ENCODE peak calls at places on chromosomes 11 and 22, in nine cellular contexts. F is tibial nerve, Q is uterus, U is kidney, C is heart left ventricle, O is stomach, G is vagina, I is SK-N-SH, S is coronary artery. D is an unnamed sample.

GRCh38 chr11:114265084-114265878 is 30.9 kb upstream of the NNMT start:
- DNase-seq in Q (no peak), I (no peak), S (peak; percentile 40), C (no peak), O (no peak), U (no peak), F (no peak), G (no peak), D (no peak)

GRCh38 chr22:48357196-48357595 is 1470.5 kb downstream of the BRD1 start:
- DNase-seq in S (no peak), Q (no peak), C (no peak), U (no peak), G (no peak), O (no peak), I (no peak), F (no peak), D (no peak)

GRCh38 chr11:79182794-79183193 is 258.0 kb downstream of the TENM4 start:
- DNase-seq in O (no peak), U (no peak), Q (no peak), G (no peak), I (no peak), S (no peak), C (no peak), F (no peak), D (no peak)

GRCh38 chr11:60905047-60905446 is 1.3 kb downstream of the PRPF19 start:
- DNase-seq in O (no peak), C (no peak), I (peak; percentile 39), F (no peak), Q (no peak), S (no peak), U (no peak), G (no peak), D (no peak)

GRCh38 chr11:1632053-1632714 is 2.6 kb downstream of the KRTAP5-5 start:
- DNase-seq in O (no peak), S (no peak), F (no peak), U (peak; percentile 45), C (no peak), Q (no peak), I (no peak), G (no peak), D (no peak)

GRCh38 chr11:57567512-57568329 is at the start of gene UBE2L6:
- DNase-seq in S (peak; percentile 86), G (no peak), O (peak; percentile 85), U (peak; percentile 91), C (peak; percentile 56), I (peak; percentile 91), Q (peak; percentile 67), F (peak; percentile 40), D (peak; percentile 19)

GRCh38 chr11:131910491-131911387 is 540.3 kb downstream of the NTM start:
- DNase-seq in Q (no peak), O (no peak), U (peak; percentile 78), I (peak; percentile 73), G (no peak), F (no peak), S (no peak), C (no peak), D (no peak)

GRCh38 chr11:2541321-2541680 is 96.5 kb downstream of the KCNQ1 start:
- DNase-seq in C (no peak), Q (no peak), F (no peak), G (no peak), S (peak; percentile 56), U (no peak), O (no peak), I (no peak), D (no peak)

GRCh38 chr11:394858-395655 is 1.0 kb downstream of the PKP3 start:
- DNase-seq in G (no peak), U (no peak), C (no peak), O (no peak), Q (no peak), I (no peak), S (no peak), F (no peak), D (no peak)

GRCh38 chr11:10838083-10838482 is 19.8 kb downstream of the ZBED5 start:
- DNase-seq in F (no peak), U (no peak), I (no peak), G (no peak), C (no peak), O (no peak), Q (no peak), S (no peak), D (no peak)

DNA sequence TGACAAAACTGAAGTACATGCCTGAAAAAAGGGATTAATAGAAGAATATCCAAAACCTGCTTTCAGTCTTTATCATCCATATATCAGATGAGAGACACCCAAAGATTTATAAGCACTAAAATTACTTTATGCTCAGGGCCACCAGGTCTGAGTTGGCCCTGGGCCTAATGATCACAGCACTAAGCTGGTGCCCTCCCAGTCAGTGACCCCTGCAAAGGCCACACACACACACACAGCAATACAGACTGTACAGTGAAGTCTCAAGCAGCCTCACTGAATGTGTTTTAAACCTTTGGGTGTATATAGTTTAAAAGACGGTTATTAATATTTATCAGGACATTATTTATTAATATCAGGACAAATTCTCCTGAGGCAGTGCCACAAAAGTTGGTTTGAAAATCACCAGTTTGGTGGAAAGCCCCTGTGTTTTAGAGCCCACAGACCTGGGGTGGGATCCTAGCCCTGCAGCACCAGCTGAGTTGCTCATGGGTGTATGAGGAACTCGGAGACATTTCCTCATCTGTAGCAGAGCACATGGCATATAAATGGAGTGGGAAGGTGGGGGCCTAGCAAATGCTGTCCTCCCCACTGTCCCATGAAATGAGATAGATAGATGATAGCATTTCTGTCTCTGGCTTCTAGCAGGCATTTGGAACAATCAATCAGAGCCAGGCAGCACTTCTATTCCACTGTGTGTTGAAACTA is 48.3 kb upstream of the HORMAD2 start:
- DNase-seq in Q (no peak), I (no peak), G (no peak), S (no peak), C (no peak), F (no peak), O (no peak), U (no peak), D (no peak)
- H3K27ac ChIP-seq in Q (no peak overlapping the region), I (no peak overlapping the region), G (no peak overlapping the region), S (no peak overlapping the region), C (no peak overlapping the region), F (no peak overlapping the region), O (no peak overlapping the region), U (no peak overlapping the region), D (no peak overlapping the region)

DNA sequence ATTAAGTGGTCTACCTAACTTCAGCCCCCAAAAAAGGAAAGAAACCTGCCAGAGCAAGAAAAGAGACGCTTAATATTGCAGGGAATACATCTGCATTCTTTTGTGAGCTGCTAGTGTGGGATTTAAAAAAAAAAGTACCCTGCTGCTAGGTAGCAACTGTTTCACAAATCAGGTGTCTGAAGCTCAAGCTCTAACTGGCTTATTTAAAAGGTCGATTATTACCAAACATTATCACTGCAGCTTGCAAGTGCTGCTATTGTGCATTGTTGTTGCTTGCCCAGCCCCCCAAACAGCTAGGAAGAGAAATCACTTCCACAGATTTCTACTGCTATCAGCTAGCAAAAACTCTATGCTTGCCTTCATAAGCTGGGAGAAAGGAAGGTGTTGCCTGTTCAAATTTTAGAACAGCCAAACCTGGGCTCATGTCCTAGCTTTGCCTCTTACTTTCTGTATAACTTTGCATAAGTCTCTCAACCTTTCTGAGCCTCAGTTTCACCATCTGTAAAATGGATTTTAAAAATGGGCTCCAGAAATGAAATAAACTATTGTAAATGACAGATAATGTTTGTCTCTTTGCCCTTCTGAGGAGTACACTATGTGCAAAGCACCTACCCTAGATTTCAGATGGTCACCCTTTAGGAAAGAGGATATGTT is 68.9 kb downstream of the FAM168A start:
- DNase-seq in Q (no peak), U (no peak), I (no peak), F (no peak), S (no peak), G (no peak), C (no peak), O (no peak), D (no peak)
- H3K4me3 ChIP-seq in Q (no peak overlapping the region), U (peak overlapping the region; percentile 54), I (no peak overlapping the region), F (peak overlapping the region; percentile 24), S (peak overlapping the region; percentile 59), G (no peak overlapping the region), C (peak overlapping the region; percentile 18), O (peak overlapping the region; percentile 25), D (peak overlapping the region; percentile 49)

GRCh38 chr22:44442856-44443595 is 55.0 kb downstream of the RTL6 start:
- DNase-seq in I (no peak), U (peak; percentile 43), F (no peak), Q (no peak), G (no peak), O (no peak), C (no peak), S (peak; percentile 61), D (no peak)

GRCh38 chr22:44445307-44445680 is 52.7 kb downstream of the RTL6 start:
- DNase-seq in Q (no peak), G (no peak), O (no peak), C (no peak), S (no peak), I (no peak), U (peak; percentile 38), F (no peak), D (no peak)

GRCh38 chr22:44443641-44444235 is 54.3 kb downstream of the RTL6 start:
- DNase-seq in O (no peak), G (no peak), U (peak; percentile 31), F (no peak), I (no peak), Q (no peak), C (no peak), S (peak; percentile 43), D (no peak)

GRCh38 chr22:44445731-44446130 is 52.3 kb downstream of the RTL6 start:
- DNase-seq in Q (no peak), I (no peak), C (no peak), G (no peak), U (peak; percentile 43), S (no peak), O (no peak), F (no peak), D (no peak)

DNA sequence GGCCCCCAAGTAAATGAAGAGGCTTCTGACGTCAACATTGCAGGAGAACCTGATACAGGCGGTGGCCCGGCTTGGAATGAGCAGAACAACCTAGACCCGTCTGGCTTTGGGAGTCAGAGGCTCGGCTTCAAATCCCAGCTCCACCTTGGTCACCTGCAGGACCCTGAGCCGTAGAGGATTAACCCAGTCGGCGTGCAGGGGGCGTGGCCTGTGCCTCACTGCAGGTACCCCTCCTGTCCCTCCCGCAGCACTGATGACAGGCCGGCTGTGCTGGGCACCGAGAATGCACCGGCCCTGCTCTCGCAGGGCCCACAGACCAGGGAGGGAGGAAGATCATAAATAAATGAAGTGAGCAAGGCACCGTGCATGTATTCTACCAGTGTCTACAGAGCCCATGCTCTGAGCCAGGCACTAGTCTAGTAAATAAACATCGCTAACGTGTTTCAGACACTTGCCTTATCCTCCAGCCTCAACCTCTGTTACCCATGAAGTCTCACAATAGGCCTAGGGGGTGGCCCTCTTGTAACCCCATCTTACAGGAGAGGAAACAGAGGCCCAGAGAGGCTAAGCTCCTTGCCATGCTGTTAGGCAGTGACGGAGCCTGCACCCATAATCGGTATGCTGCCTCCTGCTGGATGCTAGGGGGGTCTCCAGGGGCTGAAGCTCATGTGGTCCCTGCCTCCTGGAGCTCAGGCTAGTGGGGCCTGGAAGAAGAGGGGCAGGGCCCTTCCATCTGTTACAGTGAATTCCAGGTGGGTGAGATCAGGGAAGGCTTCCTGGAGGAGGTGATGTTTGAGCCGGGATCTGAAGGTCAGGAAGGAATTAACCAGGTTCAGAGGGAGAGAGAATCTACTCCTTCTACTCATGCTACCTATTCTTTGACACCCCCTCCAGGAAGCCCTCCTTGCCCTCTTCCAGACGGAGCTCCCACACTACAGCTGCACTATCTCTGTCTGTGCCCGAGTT is 53.4 kb downstream of the RTL6 start:
- DNase-seq in O (no peak), Q (no peak), G (no peak), U (peak; percentile 48), S (no peak), I (peak; percentile 60), C (no peak), F (no peak), D (no peak)
- TF ChIP-seq CTCF in O (no peak), Q (no peak), G (no peak), U (no peak), S (no peak), I (peak; percentile 34), C (no peak), F (no peak), D (no peak)

GRCh38 chr11:82858556-82859091 is 41.6 kb downstream of the PRCP start:
- DNase-seq in Q (no peak), C (no peak), O (no peak), S (no peak), U (no peak), F (no peak), I (no peak), G (no peak), D (no peak)
- H3K27ac ChIP-seq in Q (peak overlapping the region; percentile 28), C (no peak overlapping the region), O (no peak overlapping the region), S (peak overlapping the region; percentile 56), U (no peak overlapping the region), F (peak overlapping the region; percentile 9), I (peak overlapping the region; percentile 67), G (peak overlapping the region; percentile 31), D (peak overlapping the region; percentile 49)